ENCODE peak calls at places on chromosome 9, in ten cellular contexts. One of them, this sample, is unnamed.
A peak's percentile ranks its signal among the peaks of the same experiment; 100 is the strongest.

GRCh38 chr9:123816817-123817472 is 113.0 kb downstream of the DENND1A start:
- DNase-seq in CD4-positive, CD25-positive, alpha-beta regulatory T cell: no peak
- DNase-seq in right atrium auricular region: no peak
- DNase-seq in lower lobe of right lung: no peak
- DNase-seq in aorta: no peak
- DNase-seq in CD8-positive, alpha-beta memory T cell: no peak
- DNase-seq in pancreas: no peak
- DNase-seq in Karpas-422: no peak
- DNase-seq in neuronal stem cell: no peak
- DNase-seq in neural progenitor cell: no peak
- DNase-seq in this sample: no peak

GRCh38 chr9:105359899-105360298 is 87.9 kb upstream of the FSD1L start:
- DNase-seq in aorta: no peak
- DNase-seq in CD4-positive, CD25-positive, alpha-beta regulatory T cell: peak; percentile 18
- DNase-seq in pancreas: no peak
- DNase-seq in Karpas-422: no peak
- DNase-seq in lower lobe of right lung: no peak
- DNase-seq in CD8-positive, alpha-beta memory T cell: no peak
- DNase-seq in neuronal stem cell: no peak
- DNase-seq in right atrium auricular region: no peak
- DNase-seq in neural progenitor cell: no peak
- DNase-seq in this sample: no peak

GRCh38 chr9:95506692-95507455 is 9.9 kb downstream of the PTCH1 start:
- DNase-seq in CD4-positive, CD25-positive, alpha-beta regulatory T cell: no peak
- DNase-seq in lower lobe of right lung: no peak
- DNase-seq in aorta: peak; percentile 59
- DNase-seq in neuronal stem cell: no peak
- DNase-seq in neural progenitor cell: peak; percentile 68
- DNase-seq in right atrium auricular region: no peak
- DNase-seq in Karpas-422: peak; percentile 74
- DNase-seq in pancreas: peak; percentile 75
- DNase-seq in CD8-positive, alpha-beta memory T cell: peak; percentile 60
- DNase-seq in this sample: peak; percentile 43

GRCh38 chr9:76219555-76220151 is 174.6 kb downstream of the RFK start:
- DNase-seq in aorta: no peak
- DNase-seq in Karpas-422: no peak
- DNase-seq in neural progenitor cell: peak; percentile 16
- DNase-seq in pancreas: no peak
- DNase-seq in CD8-positive, alpha-beta memory T cell: no peak
- DNase-seq in neuronal stem cell: no peak
- DNase-seq in lower lobe of right lung: no peak
- DNase-seq in right atrium auricular region: no peak
- DNase-seq in CD4-positive, CD25-positive, alpha-beta regulatory T cell: no peak
- DNase-seq in this sample: no peak

GRCh38 chr9:6833518-6834192 is 75.9 kb downstream of the KDM4C start:
- DNase-seq in CD8-positive, alpha-beta memory T cell: no peak
- DNase-seq in neuronal stem cell: no peak
- DNase-seq in neural progenitor cell: no peak
- DNase-seq in CD4-positive, CD25-positive, alpha-beta regulatory T cell: no peak
- DNase-seq in lower lobe of right lung: no peak
- DNase-seq in aorta: no peak
- DNase-seq in Karpas-422: no peak
- DNase-seq in right atrium auricular region: no peak
- DNase-seq in pancreas: no peak
- DNase-seq in this sample: peak; percentile 66

GRCh38 chr9:69984831-69985230 is 58.8 kb upstream of the MAMDC2 start:
- DNase-seq in Karpas-422: no peak
- DNase-seq in CD4-positive, CD25-positive, alpha-beta regulatory T cell: no peak
- DNase-seq in CD8-positive, alpha-beta memory T cell: no peak
- DNase-seq in right atrium auricular region: no peak
- DNase-seq in neural progenitor cell: no peak
- DNase-seq in aorta: no peak
- DNase-seq in neuronal stem cell: no peak
- DNase-seq in lower lobe of right lung: no peak
- DNase-seq in pancreas: no peak
- DNase-seq in this sample: no peak

GRCh38 chr9:76027426-76027825 is 137.0 kb downstream of the PCSK5 start:
- DNase-seq in CD4-positive, CD25-positive, alpha-beta regulatory T cell: peak; percentile 61
- DNase-seq in right atrium auricular region: no peak
- DNase-seq in pancreas: no peak
- DNase-seq in lower lobe of right lung: no peak
- DNase-seq in Karpas-422: no peak
- DNase-seq in neural progenitor cell: no peak
- DNase-seq in neuronal stem cell: no peak
- DNase-seq in CD8-positive, alpha-beta memory T cell: no peak
- DNase-seq in aorta: no peak
- DNase-seq in this sample: no peak

GRCh38 chr9:6968271-6968670 is 210.5 kb downstream of the KDM4C start:
- DNase-seq in aorta: no peak
- DNase-seq in Karpas-422: peak; percentile 7
- DNase-seq in CD8-positive, alpha-beta memory T cell: no peak
- DNase-seq in lower lobe of right lung: no peak
- DNase-seq in right atrium auricular region: no peak
- DNase-seq in neuronal stem cell: no peak
- DNase-seq in CD4-positive, CD25-positive, alpha-beta regulatory T cell: no peak
- DNase-seq in pancreas: no peak
- DNase-seq in neural progenitor cell: no peak
- DNase-seq in this sample: no peak

GRCh38 chr9:17906841-17907779 is 328.2 kb downstream of the SH3GL2 start:
- DNase-seq in pancreas: peak; percentile 56
- DNase-seq in right atrium auricular region: no peak
- DNase-seq in aorta: peak; percentile 51
- DNase-seq in Karpas-422: no peak
- DNase-seq in lower lobe of right lung: no peak
- DNase-seq in neuronal stem cell: peak; percentile 42
- DNase-seq in CD4-positive, CD25-positive, alpha-beta regulatory T cell: no peak
- DNase-seq in neural progenitor cell: peak; percentile 50
- DNase-seq in CD8-positive, alpha-beta memory T cell: no peak
- DNase-seq in this sample: no peak

GRCh38 chr9:36912620-36913019 is 121.4 kb downstream of the PAX5 start:
- DNase-seq in right atrium auricular region: no peak
- DNase-seq in pancreas: no peak
- DNase-seq in neural progenitor cell: no peak
- DNase-seq in Karpas-422: no peak
- DNase-seq in lower lobe of right lung: no peak
- DNase-seq in CD8-positive, alpha-beta memory T cell: no peak
- DNase-seq in aorta: no peak
- DNase-seq in CD4-positive, CD25-positive, alpha-beta regulatory T cell: no peak
- DNase-seq in neuronal stem cell: no peak
- DNase-seq in this sample: no peak

GRCh38 chr9:36911601-36912412 is 122.3 kb downstream of the PAX5 start:
- DNase-seq in CD8-positive, alpha-beta memory T cell: no peak
- DNase-seq in CD4-positive, CD25-positive, alpha-beta regulatory T cell: no peak
- DNase-seq in neuronal stem cell: no peak
- DNase-seq in Karpas-422: no peak
- DNase-seq in aorta: no peak
- DNase-seq in lower lobe of right lung: no peak
- DNase-seq in pancreas: no peak
- DNase-seq in neural progenitor cell: no peak
- DNase-seq in right atrium auricular region: no peak
- DNase-seq in this sample: no peak

GRCh38 chr9:36914212-36914577 is 119.9 kb downstream of the PAX5 start:
- DNase-seq in CD4-positive, CD25-positive, alpha-beta regulatory T cell: no peak
- DNase-seq in CD8-positive, alpha-beta memory T cell: no peak
- DNase-seq in pancreas: no peak
- DNase-seq in neuronal stem cell: no peak
- DNase-seq in lower lobe of right lung: no peak
- DNase-seq in right atrium auricular region: no peak
- DNase-seq in aorta: no peak
- DNase-seq in neural progenitor cell: no peak
- DNase-seq in Karpas-422: no peak
- DNase-seq in this sample: no peak

GRCh38 chr9:36913393-36914211 is 120.5 kb downstream of the PAX5 start:
- DNase-seq in pancreas: no peak
- DNase-seq in lower lobe of right lung: no peak
- DNase-seq in neural progenitor cell: no peak
- DNase-seq in Karpas-422: no peak
- DNase-seq in CD8-positive, alpha-beta memory T cell: no peak
- DNase-seq in right atrium auricular region: no peak
- DNase-seq in neuronal stem cell: no peak
- DNase-seq in aorta: no peak
- DNase-seq in CD4-positive, CD25-positive, alpha-beta regulatory T cell: no peak
- DNase-seq in this sample: no peak

DNA sequence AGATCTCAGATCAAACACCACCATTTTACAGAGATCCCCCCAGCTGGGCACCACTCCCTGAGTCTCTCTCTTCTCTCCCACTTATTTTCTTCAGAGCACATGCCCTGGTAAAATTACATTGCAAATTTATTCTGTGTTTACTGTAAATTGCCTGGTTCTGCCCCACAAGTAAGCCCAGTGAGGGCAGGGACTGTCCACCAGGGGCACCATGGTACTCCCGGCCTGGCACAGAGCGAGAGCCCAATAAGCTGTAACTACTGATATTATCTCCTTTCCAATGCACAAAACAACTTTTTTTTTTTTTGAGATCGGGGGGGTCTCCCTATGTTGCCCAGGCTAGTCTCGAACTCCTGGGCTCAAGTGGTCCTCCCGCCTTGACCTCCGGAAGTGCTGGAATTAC is 123.0 kb downstream of the PAX5 start:
- DNase-seq in neuronal stem cell: no peak
- DNase-seq in neural progenitor cell: no peak
- DNase-seq in CD8-positive, alpha-beta memory T cell: no peak
- DNase-seq in pancreas: no peak
- DNase-seq in CD4-positive, CD25-positive, alpha-beta regulatory T cell: no peak
- DNase-seq in right atrium auricular region: no peak
- DNase-seq in Karpas-422: no peak
- DNase-seq in lower lobe of right lung: no peak
- DNase-seq in aorta: no peak
- DNase-seq in this sample: no peak
- H3K27me3 ChIP-seq in neuronal stem cell: no peaks in the 10 kb centered on the region
- H3K27me3 ChIP-seq in neural progenitor cell: no peaks in the 10 kb centered on the region
- H3K27me3 ChIP-seq in CD8-positive, alpha-beta memory T cell: peaks cover 3% of the 10 kb centered on the region
- H3K27me3 ChIP-seq in pancreas: no peaks in the 10 kb centered on the region
- H3K27me3 ChIP-seq in CD4-positive, CD25-positive, alpha-beta regulatory T cell: peaks cover 5% of the 10 kb centered on the region
- H3K27me3 ChIP-seq in right atrium auricular region: no peaks in the 10 kb centered on the region
- H3K27me3 ChIP-seq in Karpas-422: no peaks in the 10 kb centered on the region
- H3K27me3 ChIP-seq in lower lobe of right lung: peaks cover 34% of the 10 kb centered on the region
- H3K27me3 ChIP-seq in aorta: no peaks in the 10 kb centered on the region
- H3K27me3 ChIP-seq in this sample: peaks cover 26% of the 10 kb centered on the region

DNA sequence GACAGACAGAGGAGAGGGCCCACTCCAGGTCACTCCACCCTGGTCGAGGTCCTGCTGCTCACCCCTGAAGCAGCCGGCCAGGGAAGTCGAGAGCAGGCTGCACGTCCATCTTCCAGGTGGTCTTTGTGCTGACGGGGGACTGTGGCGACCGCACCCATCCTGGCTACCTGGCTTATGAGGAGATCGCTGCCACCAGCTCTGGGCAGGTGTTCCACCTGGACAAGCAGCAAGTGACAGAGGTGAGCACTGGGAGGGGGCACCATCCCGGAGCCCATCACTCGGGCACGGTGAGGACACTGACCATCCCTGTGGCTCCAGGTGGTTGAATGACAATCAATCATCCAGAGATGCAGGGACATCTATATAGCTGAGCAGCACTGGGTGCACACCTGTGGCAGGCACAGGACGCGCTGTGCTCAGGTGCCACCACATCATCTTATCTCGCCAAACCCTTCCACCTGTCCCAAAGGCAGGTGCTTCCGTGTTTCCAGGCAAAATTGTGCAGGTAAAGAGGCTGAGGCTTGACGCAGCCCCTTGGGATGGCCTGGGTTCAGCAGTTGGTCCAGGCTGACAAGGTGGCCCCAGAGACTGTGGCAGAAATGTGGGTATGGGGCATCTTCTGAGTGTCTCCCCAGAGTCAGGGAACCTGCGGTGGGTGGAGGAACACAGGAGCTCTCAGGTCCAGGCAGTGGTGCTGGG is 20.7 kb downstream of the HMCN2 start:
- DNase-seq in neuronal stem cell: no peak
- DNase-seq in aorta: no peak
- DNase-seq in CD4-positive, CD25-positive, alpha-beta regulatory T cell: no peak
- DNase-seq in CD8-positive, alpha-beta memory T cell: no peak
- DNase-seq in Karpas-422: no peak
- DNase-seq in right atrium auricular region: no peak
- DNase-seq in neural progenitor cell: no peak
- DNase-seq in lower lobe of right lung: peak; percentile 5
- DNase-seq in pancreas: peak; percentile 41
- DNase-seq in this sample: no peak
- H3K27me3 ChIP-seq in neuronal stem cell: peaks cover 40% of the 10 kb centered on the region
- H3K27me3 ChIP-seq in aorta: no peaks in the 10 kb centered on the region
- H3K27me3 ChIP-seq in CD4-positive, CD25-positive, alpha-beta regulatory T cell: no peaks in the 10 kb centered on the region
- H3K27me3 ChIP-seq in CD8-positive, alpha-beta memory T cell: no peaks in the 10 kb centered on the region
- H3K27me3 ChIP-seq in Karpas-422: no peaks in the 10 kb centered on the region
- H3K27me3 ChIP-seq in right atrium auricular region: no peaks in the 10 kb centered on the region
- H3K27me3 ChIP-seq in neural progenitor cell: no peaks in the 10 kb centered on the region
- H3K27me3 ChIP-seq in lower lobe of right lung: peaks cover 22% of the 10 kb centered on the region
- H3K27me3 ChIP-seq in pancreas: no peaks in the 10 kb centered on the region
- H3K27me3 ChIP-seq in this sample: peaks cover 5% of the 10 kb centered on the region

GRCh38 chr9:36893911-36894310 is 140.2 kb downstream of the PAX5 start:
- DNase-seq in Karpas-422: no peak
- DNase-seq in CD4-positive, CD25-positive, alpha-beta regulatory T cell: no peak
- DNase-seq in CD8-positive, alpha-beta memory T cell: no peak
- DNase-seq in aorta: no peak
- DNase-seq in lower lobe of right lung: no peak
- DNase-seq in neuronal stem cell: no peak
- DNase-seq in right atrium auricular region: no peak
- DNase-seq in neural progenitor cell: no peak
- DNase-seq in pancreas: no peak
- DNase-seq in this sample: no peak
- H3K27me3 ChIP-seq in Karpas-422: no peaks in the 10 kb centered on the region
- H3K27me3 ChIP-seq in CD4-positive, CD25-positive, alpha-beta regulatory T cell: no peaks in the 10 kb centered on the region
- H3K27me3 ChIP-seq in CD8-positive, alpha-beta memory T cell: no peaks in the 10 kb centered on the region
- H3K27me3 ChIP-seq in aorta: no peaks in the 10 kb centered on the region
- H3K27me3 ChIP-seq in lower lobe of right lung: no peaks in the 10 kb centered on the region
- H3K27me3 ChIP-seq in neuronal stem cell: no peaks in the 10 kb centered on the region
- H3K27me3 ChIP-seq in right atrium auricular region: no peaks in the 10 kb centered on the region
- H3K27me3 ChIP-seq in neural progenitor cell: no peaks in the 10 kb centered on the region
- H3K27me3 ChIP-seq in pancreas: no peaks in the 10 kb centered on the region
- H3K27me3 ChIP-seq in this sample: no peaks in the 10 kb centered on the region

GRCh38 chr9:36878986-36879982 is 154.8 kb downstream of the PAX5 start:
- DNase-seq in right atrium auricular region: no peak
- DNase-seq in CD4-positive, CD25-positive, alpha-beta regulatory T cell: no peak
- DNase-seq in neural progenitor cell: no peak
- DNase-seq in Karpas-422: no peak
- DNase-seq in pancreas: peak; percentile 46
- DNase-seq in neuronal stem cell: no peak
- DNase-seq in lower lobe of right lung: no peak
- DNase-seq in aorta: peak; percentile 25
- DNase-seq in CD8-positive, alpha-beta memory T cell: peak; percentile 21
- DNase-seq in this sample: no peak

GRCh38 chr9:36878161-36878560 is 155.9 kb downstream of the PAX5 start:
- DNase-seq in lower lobe of right lung: no peak
- DNase-seq in aorta: peak; percentile 34
- DNase-seq in neural progenitor cell: no peak
- DNase-seq in neuronal stem cell: no peak
- DNase-seq in Karpas-422: no peak
- DNase-seq in pancreas: no peak
- DNase-seq in CD8-positive, alpha-beta memory T cell: no peak
- DNase-seq in CD4-positive, CD25-positive, alpha-beta regulatory T cell: no peak
- DNase-seq in right atrium auricular region: no peak
- DNase-seq in this sample: no peak

GRCh38 chr9:36882117-36882465 is 152.0 kb downstream of the PAX5 start:
- DNase-seq in neural progenitor cell: no peak
- DNase-seq in Karpas-422: no peak
- DNase-seq in aorta: no peak
- DNase-seq in CD4-positive, CD25-positive, alpha-beta regulatory T cell: no peak
- DNase-seq in lower lobe of right lung: no peak
- DNase-seq in pancreas: peak; percentile 38
- DNase-seq in right atrium auricular region: no peak
- DNase-seq in neuronal stem cell: no peak
- DNase-seq in CD8-positive, alpha-beta memory T cell: no peak
- DNase-seq in this sample: no peak

GRCh38 chr9:36881316-36882116 is 152.6 kb downstream of the PAX5 start:
- DNase-seq in right atrium auricular region: no peak
- DNase-seq in aorta: no peak
- DNase-seq in Karpas-422: no peak
- DNase-seq in CD4-positive, CD25-positive, alpha-beta regulatory T cell: no peak
- DNase-seq in pancreas: peak; percentile 42
- DNase-seq in CD8-positive, alpha-beta memory T cell: no peak
- DNase-seq in lower lobe of right lung: no peak
- DNase-seq in neuronal stem cell: no peak
- DNase-seq in neural progenitor cell: no peak
- DNase-seq in this sample: no peak

GRCh38 chr9:36880075-36880474 is 154.0 kb downstream of the PAX5 start:
- DNase-seq in right atrium auricular region: no peak
- DNase-seq in lower lobe of right lung: no peak
- DNase-seq in Karpas-422: no peak
- DNase-seq in CD4-positive, CD25-positive, alpha-beta regulatory T cell: no peak
- DNase-seq in neuronal stem cell: no peak
- DNase-seq in pancreas: peak; percentile 31
- DNase-seq in aorta: peak; percentile 14
- DNase-seq in CD8-positive, alpha-beta memory T cell: no peak
- DNase-seq in neural progenitor cell: no peak
- DNase-seq in this sample: no peak
- H3K27me3 ChIP-seq in right atrium auricular region: no peaks in the 10 kb centered on the region
- H3K27me3 ChIP-seq in lower lobe of right lung: no peaks in the 10 kb centered on the region
- H3K27me3 ChIP-seq in Karpas-422: no peaks in the 10 kb centered on the region
- H3K27me3 ChIP-seq in CD4-positive, CD25-positive, alpha-beta regulatory T cell: no peaks in the 10 kb centered on the region
- H3K27me3 ChIP-seq in neuronal stem cell: no peaks in the 10 kb centered on the region
- H3K27me3 ChIP-seq in pancreas: no peaks in the 10 kb centered on the region
- H3K27me3 ChIP-seq in aorta: no peaks in the 10 kb centered on the region
- H3K27me3 ChIP-seq in CD8-positive, alpha-beta memory T cell: no peaks in the 10 kb centered on the region
- H3K27me3 ChIP-seq in neural progenitor cell: no peaks in the 10 kb centered on the region
- H3K27me3 ChIP-seq in this sample: peaks cover 4% of the 10 kb centered on the region